ENCODE peak calls at places on chromosomes 2 and 18, in five cellular contexts. M, N, K, W and D are unnamed samples.

GRCh38 chr2:11833601-11834000 is 87.2 kb downstream of the LPIN1 start:
- DNase-seq in M (no peak), N (no peak), K (no peak), W (peak), D (no peak)

GRCh38 chr2:113797237-113797636 is 40.8 kb upstream of the SLC35F5 start:
- DNase-seq in M (no peak), N (no peak), K (no peak), W (no peak), D (no peak)

GRCh38 chr2:118764855-118765254 is 82.6 kb downstream of the EN1 start:
- DNase-seq in M (no peak), N (no peak), K (no peak), W (no peak), D (no peak)

GRCh38 chr2:23286031-23286764 is 98.8 kb upstream of the KLHL29 start:
- DNase-seq in M (no peak), N (peak), K (no peak), W (no peak), D (no peak)

GRCh38 chr18:70337139-70337972 is 48.5 kb downstream of the SOCS6 start:
- DNase-seq in M (no peak), N (no peak), K (no peak), W (peak), D (no peak)

GRCh38 chr2:105712166-105712915 is 32.4 kb upstream of the NCK2 start:
- DNase-seq in M (no peak), N (no peak), K (no peak), W (peak), D (no peak)

GRCh38 chr18:25350561-25351201 is 1.3 kb downstream of the ZNF521 start:
- DNase-seq in M (peak), N (no peak), K (peak), W (peak), D (peak)

GRCh38 chr2:28495551-28496284 is at the start of gene PLB1:
- DNase-seq in M (no peak), N (no peak), K (no peak), W (no peak), D (no peak)

GRCh38 chr2:225462945-225463344 is 63.4 kb downstream of the NYAP2 start:
- DNase-seq in M (no peak), N (no peak), K (no peak), W (no peak), D (no peak)

GRCh38 chr18:27996792-27997191 is 180.1 kb downstream of the CDH2 start:
- DNase-seq in M (no peak), N (no peak), K (no peak), W (peak), D (no peak)

GRCh38 chr2:124877065-124877671 is 852.1 kb downstream of the CNTNAP5 start:
- DNase-seq in M (no peak), N (no peak), K (no peak), W (peak), D (no peak)

GRCh38 chr2:70248810-70249438 is 496 bp upstream of the TIA1 start:
- DNase-seq in M (peak), N (peak), K (peak), W (peak), D (peak)

GRCh38 chr2:164438490-164439205 is 182.6 kb downstream of the GRB14 start:
- DNase-seq in M (no peak), N (no peak), K (no peak), W (no peak), D (no peak)

GRCh38 chr2:23862716-23863426 is 64.1 kb downstream of the ATAD2B start:
- DNase-seq in M (no peak), N (no peak), K (no peak), W (no peak), D (no peak)

DNA sequence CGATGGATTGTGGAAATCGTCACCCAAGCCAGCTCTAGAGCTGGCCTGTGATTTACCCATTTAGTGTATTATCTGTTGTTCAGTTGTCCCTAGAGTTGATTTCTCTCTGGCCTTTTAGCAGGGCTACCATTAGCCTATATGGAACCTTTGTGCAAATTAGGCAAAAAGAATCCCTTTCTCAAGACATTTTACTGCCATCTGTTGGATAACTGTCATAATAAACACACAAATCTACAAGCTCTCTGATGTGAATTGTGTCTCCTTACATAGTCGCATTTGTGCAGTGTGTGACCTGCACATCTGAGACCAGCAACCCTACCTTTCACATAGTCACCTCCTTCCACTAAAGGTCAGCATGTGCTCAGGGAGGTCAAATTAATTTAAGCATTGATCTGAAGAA is 34.0 kb downstream of the LOXHD1 start:
- DNase-seq in M (no peak), N (no peak), K (no peak), W (peak), D (no peak)
- TF ChIP-seq CTCF in M (no peak), N (no peak), K (no peak), W (no peak), D (no peak)

GRCh38 chr2:234483568-234484251 is 13.2 kb downstream of the ARL4C start:
- DNase-seq in M (peak), N (no peak), K (no peak), W (no peak), D (peak)
- TF ChIP-seq CTCF in M (no peak), N (no peak), K (no peak), W (peak), D (peak)

GRCh38 chr18:42525905-42526304 is 570.9 kb downstream of the PIK3C3 start:
- DNase-seq in M (no peak), N (no peak), K (no peak), W (no peak), D (no peak)
- TF ChIP-seq CTCF in M (no peak), N (no peak), K (no peak), W (no peak), D (no peak)

GRCh38 chr2:98153402-98153938 is 66.5 kb downstream of the VWA3B start:
- DNase-seq in M (no peak), N (no peak), K (no peak), W (no peak), D (no peak)
- TF ChIP-seq CTCF in M (no peak), N (no peak), K (no peak), W (no peak), D (no peak)

DNA sequence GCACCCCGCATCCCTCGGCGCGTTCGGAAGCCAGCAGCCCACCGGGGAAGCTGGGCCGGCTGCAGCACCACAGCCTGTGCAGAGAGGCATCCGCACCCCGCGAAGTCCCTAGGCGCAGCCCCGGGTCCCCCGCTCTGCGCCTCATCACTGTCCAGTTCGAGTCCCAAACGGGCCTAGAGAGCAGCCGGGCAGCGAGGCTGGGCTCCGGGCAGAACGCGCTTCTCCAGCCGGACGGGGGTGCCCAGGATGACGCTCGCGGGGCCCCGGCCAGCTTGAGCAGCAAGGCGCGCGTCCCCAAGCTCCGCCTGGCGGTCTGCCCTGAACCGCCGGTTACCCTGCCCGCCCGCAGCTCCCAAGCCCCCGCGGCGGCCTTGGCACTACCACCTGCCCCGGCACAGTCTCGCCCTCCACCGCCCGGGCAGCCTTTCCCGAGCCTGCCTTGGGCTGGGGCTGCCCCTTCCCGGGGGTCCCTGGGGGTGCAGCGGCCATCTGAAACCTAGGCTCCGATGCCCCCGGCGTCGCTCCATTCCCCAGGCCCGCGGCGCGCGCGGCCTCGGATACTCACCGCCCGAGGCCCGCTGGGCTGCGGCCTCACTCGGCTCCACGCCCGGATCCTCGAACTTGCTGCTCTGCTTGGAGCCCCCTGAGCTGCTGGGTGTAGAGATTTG is 600 bp downstream of the SLC16A14 start:
- DNase-seq in M (peak), N (no peak), K (peak), W (peak), D (peak)
- TF ChIP-seq CTCF in M (no peak), N (no peak), K (no peak), W (no peak), D (no peak)

DNA sequence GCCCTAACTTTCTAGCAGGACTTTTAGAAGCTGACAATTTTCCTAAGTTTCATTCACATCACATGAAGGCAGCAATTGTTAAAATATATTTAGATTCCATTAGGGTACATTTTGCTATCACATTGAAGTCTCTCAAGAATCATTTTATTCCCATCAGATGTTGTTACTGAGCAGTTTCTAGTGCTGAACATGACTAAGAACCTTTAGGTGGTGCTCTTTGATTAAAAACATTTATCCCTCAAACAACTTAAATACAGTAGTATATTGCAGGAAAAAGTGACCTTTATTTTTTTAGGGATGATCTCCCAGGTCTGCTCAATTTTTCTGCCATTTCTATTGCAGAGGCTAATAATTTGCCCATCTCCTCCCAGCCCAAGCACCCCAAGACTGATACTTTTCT is 22.9 kb upstream of the NARS1 start:
- DNase-seq in M (no peak), N (no peak), K (no peak), W (peak), D (no peak)
- TF ChIP-seq CTCF in M (no peak), N (no peak), K (no peak), W (no peak), D (no peak)

GRCh38 chr2:236985940-236986339 is 99.7 kb upstream of the COPS8 start:
- DNase-seq in M (no peak), N (peak), K (no peak), W (no peak), D (no peak)

GRCh38 chr2:236982693-236983092 is 103.0 kb upstream of the COPS8 start:
- DNase-seq in M (no peak), N (no peak), K (no peak), W (no peak), D (no peak)

GRCh38 chr2:236986524-236987330 is 99.0 kb upstream of the COPS8 start:
- DNase-seq in M (no peak), N (peak), K (no peak), W (no peak), D (no peak)

GRCh38 chr2:236981710-236982485 is 103.8 kb upstream of the COPS8 start:
- DNase-seq in M (no peak), N (peak), K (no peak), W (no peak), D (no peak)

GRCh38 chr2:236984046-236984445 is 101.6 kb upstream of the COPS8 start:
- DNase-seq in M (no peak), N (no peak), K (no peak), W (no peak), D (no peak)
- TF ChIP-seq CTCF in M (no peak), N (no peak), K (no peak), W (no peak), D (no peak)

GRCh38 chr2:62724886-62725711 is 19.6 kb downstream of the EHBP1 start:
- DNase-seq in M (no peak), N (no peak), K (no peak), W (no peak), D (no peak)
- TF ChIP-seq CTCF in M (no peak), N (no peak), K (no peak), W (peak), D (no peak)